ENCODE peak calls at places on chromosomes 1 and 21, in five cellular contexts. O is effector memory CD8-positive, alpha-beta T cell; N is suprapubic skin; A is GM19239; H is stimulated activated CD8-positive, alpha-beta memory T cell treated with anti-CD3 and anti-CD28 coated beads, Interleukin-12 subunit alpha, Interleukin-12 subunit beta, amount 100 ng/mL, for 4 hours. Z is an unnamed sample.
A peak's percentile ranks its signal among the peaks of the same experiment; 100 is the strongest.

GRCh38 chr1:111541721-111542120 is 38.3 kb upstream of the ADORA3 start:
- DNase-seq in O (no peak), N (no peak), A (no peak), H (no peak), Z (no peak)

GRCh38 chr1:60066001-60066400 is 7.6 kb downstream of the C1orf87 start:
- DNase-seq in O (no peak), N (no peak), A (no peak), H (no peak), Z (no peak)

GRCh38 chr1:30681782-30682181 is 41.6 kb downstream of the MATN1 start:
- DNase-seq in O (no peak), N (peak; percentile 52), A (no peak), H (no peak), Z (no peak)

GRCh38 chr1:241767737-241768136 is 80.3 kb upstream of the EXO1 start:
- DNase-seq in O (no peak), N (no peak), A (no peak), H (no peak), Z (no peak)

GRCh38 chr1:156510709-156511108 is 10.1 kb upstream of the MEF2D start:
- DNase-seq in O (no peak), N (peak; percentile 93), A (no peak), H (no peak), Z (no peak)

GRCh38 chr1:20683614-20684013 is 22.4 kb upstream of the DDOST start:
- DNase-seq in O (no peak), N (no peak), A (no peak), H (no peak), Z (no peak)

GRCh38 chr1:212566522-212567479 is 41.8 kb upstream of the ATF3 start:
- DNase-seq in O (peak; percentile 33), N (no peak), A (peak; percentile 62), H (peak; percentile 35), Z (peak; percentile 43)

GRCh38 chr1:201560328-201561194 is 21.6 kb downstream of the NAV1 start:
- DNase-seq in O (no peak), N (peak; percentile 66), A (no peak), H (no peak), Z (no peak)

GRCh38 chr1:245380790-245381535 is 226.2 kb downstream of the KIF26B start:
- DNase-seq in O (no peak), N (no peak), A (no peak), H (no peak), Z (no peak)

GRCh38 chr1:182634306-182635072 is 30.3 kb upstream of the RGS16 start:
- DNase-seq in O (no peak), N (no peak), A (no peak), H (no peak), Z (no peak)

GRCh38 chr1:207000641-207001291 is 30.5 kb upstream of the FCAMR start:
- DNase-seq in O (no peak), N (no peak), A (no peak), H (no peak), Z (no peak)

GRCh38 chr1:36831171-36831810 is 203.0 kb downstream of the GRIK3 start:
- DNase-seq in O (no peak), N (no peak), A (no peak), H (no peak), Z (no peak)

GRCh38 chr1:14071581-14071980 is 371.6 kb downstream of the PRDM2 start:
- DNase-seq in O (no peak), N (no peak), A (no peak), H (no peak), Z (no peak)

GRCh38 chr1:1399870-1400575 is 888 bp upstream of the CCNL2 start:
- DNase-seq in O (no peak), N (no peak), A (no peak), H (no peak), Z (no peak)

GRCh38 chr1:46798820-46799219 is at the start of gene CYP4B1:
- DNase-seq in O (no peak), N (peak; percentile 91), A (no peak), H (no peak), Z (no peak)

GRCh38 chr1:117754061-117754969 is 148.5 kb downstream of the TENT5C start:
- DNase-seq in O (peak; percentile 41), N (no peak), A (no peak), H (no peak), Z (peak; percentile 29)

GRCh38 chr21:28770867-28771661 is 221.6 kb downstream of the LTN1 start:
- DNase-seq in O (no peak), N (no peak), A (no peak), H (no peak), Z (no peak)

GRCh38 chr1:71804140-71804539 is 478.2 kb downstream of the NEGR1 start:
- DNase-seq in O (no peak), N (no peak), A (no peak), H (no peak), Z (no peak)

GRCh38 chr1:216596298-216596947 is 126.8 kb downstream of the ESRRG start:
- DNase-seq in O (no peak), N (no peak), A (no peak), H (no peak), Z (no peak)

GRCh38 chr1:61287734-61288133 is 205.4 kb downstream of the NFIA start:
- DNase-seq in O (no peak), N (no peak), A (no peak), H (no peak), Z (no peak)

GRCh38 chr1:173258484-173259264 is 51.5 kb upstream of the TNFSF4 start:
- DNase-seq in O (no peak), N (no peak), A (no peak), H (no peak), Z (no peak)